ENCODE peak calls at places on chromosomes 2 and 18, in seven cellular contexts. T is NCI-H226; H is activated CD4-positive, CD25-positive, alpha-beta regulatory T cell; N is fibroblast of lung; L is left ventricle myocardium superior; O is GM20000; B is M059J. M is an unnamed sample.

GRCh38 chr2:173457366-173457765 is 102.7 kb downstream of the CDCA7 start:
- DNase-seq in O (no peak), B (no peak), L (no peak), T (no peak), H (no peak), N (no peak), M (no peak)

GRCh38 chr2:7037340-7038333 is 120.4 kb downstream of the RNF144A start:
- DNase-seq in H (peak), N (peak), B (peak), L (peak), O (peak), T (no peak), M (peak)

GRCh38 chr2:63047534-63048281 is 2.9 kb upstream of the OTX1 start:
- DNase-seq in O (peak), H (no peak), B (peak), L (no peak), T (no peak), N (no peak), M (peak)

GRCh38 chr2:174013310-174013751 is 48.2 kb upstream of the SP3 start:
- DNase-seq in H (no peak), B (no peak), L (peak), O (no peak), N (peak), T (no peak), M (peak)

GRCh38 chr2:235669269-235669831 is 175.5 kb downstream of the AGAP1 start:
- DNase-seq in H (no peak), N (peak), O (peak), T (peak), L (peak), B (peak), M (peak)

GRCh38 chr2:172783091-172783898 is 47.6 kb downstream of the RAPGEF4 start:
- DNase-seq in H (no peak), B (peak), N (peak), L (no peak), T (peak), O (no peak), M (no peak)

GRCh38 chr2:8438996-8439395 is 242.9 kb upstream of the ID2 start:
- DNase-seq in B (no peak), H (no peak), T (no peak), O (no peak), N (no peak), L (peak), M (no peak)

GRCh38 chr18:27004056-27004829 is 138.7 kb upstream of the AQP4 start:
- DNase-seq in L (no peak), H (no peak), T (no peak), N (peak), B (peak), O (peak), M (no peak)

GRCh38 chr2:211329882-211330281 is 773.5 kb downstream of the CPS1 start:
- DNase-seq in O (no peak), N (no peak), L (no peak), T (no peak), H (no peak), B (no peak), M (no peak)

GRCh38 chr18:10715791-10716190 is 190.0 kb downstream of the NAPG start:
- DNase-seq in N (peak), H (no peak), O (no peak), T (no peak), L (no peak), B (peak), M (no peak)

GRCh38 chr2:72024451-72025175 is 123.0 kb downstream of the CYP26B1 start:
- DNase-seq in H (no peak), L (no peak), O (no peak), N (no peak), T (no peak), B (no peak), M (no peak)

GRCh38 chr18:65592419-65592818 is 158.4 kb upstream of the CDH7 start:
- DNase-seq in T (no peak), H (no peak), L (no peak), N (no peak), O (no peak), B (no peak), M (no peak)

GRCh38 chr2:31241625-31242270 is 7.8 kb downstream of the EHD3 start:
- DNase-seq in L (no peak), O (no peak), T (no peak), B (no peak), N (no peak), H (no peak), M (no peak)

GRCh38 chr2:114405486-114406250 is 36.8 kb upstream of the DPP10 start:
- DNase-seq in T (no peak), N (no peak), O (no peak), H (no peak), B (no peak), L (peak), M (no peak)

GRCh38 chr2:241041557-241042158 is 43.2 kb downstream of the SNED1 start:
- DNase-seq in O (peak), L (no peak), N (no peak), T (no peak), B (no peak), H (no peak), M (no peak)

GRCh38 chr18:10770264-10770663 is 244.4 kb downstream of the NAPG start:
- DNase-seq in T (no peak), H (no peak), L (no peak), O (no peak), N (no peak), B (no peak), M (no peak)

GRCh38 chr2:192749606-192750200 is 555.0 kb upstream of the TMEFF2 start:
- DNase-seq in B (peak), T (no peak), O (no peak), H (no peak), L (no peak), N (no peak), M (no peak)